ENCODE peak calls at places on chromosomes 6 and 20, in seven cellular contexts. One of them, this sample, is unnamed.

GRCh38 chr6:88867841-88868558 is 95.4 kb downstream of the RNGTT start:
- DNase-seq in progenitor cell of endocrine pancreas: no peak
- DNase-seq in neuronal stem cell: no peak
- DNase-seq in GM06990: no peak
- DNase-seq in CD8-positive, alpha-beta memory T cell: no peak
- DNase-seq in NCI-H1105: no peak
- DNase-seq in ovary: no peak
- DNase-seq in this sample: peak; percentile 98

GRCh38 chr20:62455929-62456328 is 19.9 kb downstream of the GATA5 start:
- DNase-seq in neuronal stem cell: no peak
- DNase-seq in progenitor cell of endocrine pancreas: no peak
- DNase-seq in NCI-H1105: no peak
- DNase-seq in ovary: no peak
- DNase-seq in GM06990: no peak
- DNase-seq in CD8-positive, alpha-beta memory T cell: no peak
- DNase-seq in this sample: no peak

GRCh38 chr6:45473121-45473967 is 95.6 kb upstream of the SUPT3H start:
- DNase-seq in neuronal stem cell: no peak
- DNase-seq in CD8-positive, alpha-beta memory T cell: no peak
- DNase-seq in ovary: no peak
- DNase-seq in progenitor cell of endocrine pancreas: no peak
- DNase-seq in NCI-H1105: no peak
- DNase-seq in GM06990: no peak
- DNase-seq in this sample: no peak

GRCh38 chr6:139778688-139779087 is 404.2 kb upstream of the CITED2 start:
- DNase-seq in CD8-positive, alpha-beta memory T cell: no peak
- DNase-seq in GM06990: no peak
- DNase-seq in progenitor cell of endocrine pancreas: no peak
- DNase-seq in neuronal stem cell: no peak
- DNase-seq in NCI-H1105: no peak
- DNase-seq in ovary: no peak
- DNase-seq in this sample: peak; percentile 36

GRCh38 chr6:30742316-30743098 is at the start of gene FLOT1:
- DNase-seq in neuronal stem cell: peak; percentile 75
- DNase-seq in NCI-H1105: peak; percentile 81
- DNase-seq in ovary: peak; percentile 94
- DNase-seq in progenitor cell of endocrine pancreas: peak; percentile 83
- DNase-seq in GM06990: peak; percentile 98
- DNase-seq in CD8-positive, alpha-beta memory T cell: peak; percentile 79
- DNase-seq in this sample: peak; percentile 98

GRCh38 chr20:62168061-62168460 is 14.8 kb upstream of the MTG2 start:
- DNase-seq in neuronal stem cell: no peak
- DNase-seq in CD8-positive, alpha-beta memory T cell: no peak
- DNase-seq in GM06990: no peak
- DNase-seq in NCI-H1105: no peak
- DNase-seq in ovary: no peak
- DNase-seq in progenitor cell of endocrine pancreas: no peak
- DNase-seq in this sample: no peak

GRCh38 chr6:169472786-169473416 is 219.3 kb upstream of the THBS2 start:
- DNase-seq in neuronal stem cell: no peak
- DNase-seq in CD8-positive, alpha-beta memory T cell: no peak
- DNase-seq in NCI-H1105: no peak
- DNase-seq in ovary: no peak
- DNase-seq in GM06990: no peak
- DNase-seq in progenitor cell of endocrine pancreas: no peak
- DNase-seq in this sample: no peak

GRCh38 chr6:99434702-99435530 is 9.8 kb upstream of the PNISR start:
- DNase-seq in progenitor cell of endocrine pancreas: no peak
- DNase-seq in neuronal stem cell: no peak
- DNase-seq in CD8-positive, alpha-beta memory T cell: no peak
- DNase-seq in GM06990: no peak
- DNase-seq in ovary: no peak
- DNase-seq in NCI-H1105: peak; percentile 12
- DNase-seq in this sample: peak; percentile 33

GRCh38 chr6:35402856-35403191 is 49.3 kb upstream of the FANCE start:
- DNase-seq in GM06990: no peak
- DNase-seq in progenitor cell of endocrine pancreas: no peak
- DNase-seq in CD8-positive, alpha-beta memory T cell: no peak
- DNase-seq in NCI-H1105: no peak
- DNase-seq in ovary: no peak
- DNase-seq in neuronal stem cell: no peak
- DNase-seq in this sample: no peak